ENCODE peak calls at places on chromosomes 12 and 14, in six cellular contexts. L, O, Q, A, F and I are unnamed samples. For H3K4me1, the result is how much of the 10 kb centered on the place peaks cover.

GRCh38 chr14:92507174-92507768 is 6.3 kb upstream of the RIN3 start:
- DNase-seq in L (no peak), O (no peak), Q (peak), A (no peak), F (no peak), I (peak)

GRCh38 chr12:92421701-92422100 is 276.1 kb upstream of the BTG1 start:
- DNase-seq in L (peak), O (no peak), Q (no peak), A (no peak), F (no peak), I (no peak)

GRCh38 chr12:44571031-44571550 is 305.0 kb downstream of the NELL2 start:
- DNase-seq in L (no peak), O (no peak), Q (no peak), A (no peak), F (no peak), I (no peak)

GRCh38 chr12:91852646-91853045 is 293.0 kb downstream of the BTG1 start:
- DNase-seq in L (no peak), O (no peak), Q (no peak), A (no peak), F (no peak), I (no peak)

GRCh38 chr14:92475451-92476187 is 38.0 kb upstream of the RIN3 start:
- DNase-seq in L (peak), O (peak), Q (peak), A (no peak), F (no peak), I (peak)

GRCh38 chr12:113333111-113333750 is 1.7 kb downstream of the SLC8B1 start:
- DNase-seq in L (no peak), O (no peak), Q (no peak), A (no peak), F (no peak), I (no peak)

GRCh38 chr14:26199599-26200370 is 398.0 kb downstream of the NOVA1 start:
- DNase-seq in L (peak), O (no peak), Q (no peak), A (no peak), F (no peak), I (no peak)

GRCh38 chr14:22906073-22906472 is 12.9 kb downstream of the RBM23 start:
- DNase-seq in L (no peak), O (no peak), Q (no peak), A (no peak), F (no peak), I (no peak)

DNA sequence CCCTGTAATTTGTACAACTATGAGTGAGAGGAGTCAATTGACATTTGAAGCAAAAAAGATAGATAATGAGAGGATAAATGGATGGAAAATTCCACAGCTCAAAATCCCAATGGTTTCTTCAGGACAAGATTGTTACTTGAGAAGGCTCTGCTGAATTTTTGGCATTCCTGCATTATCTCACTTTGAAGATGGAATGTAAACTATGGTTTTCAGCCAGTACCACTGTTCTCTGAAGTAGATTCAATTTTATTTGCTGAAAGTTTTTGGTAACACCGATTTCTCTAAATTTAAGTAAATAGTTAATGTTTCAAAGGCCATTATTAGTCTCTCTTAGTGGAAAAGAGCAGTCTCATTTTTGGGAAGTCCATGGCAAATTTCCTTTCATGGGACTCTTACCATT is 121.9 kb upstream of the SLC38A2 start:
- DNase-seq in L (peak), O (no peak), Q (no peak), A (no peak), F (no peak), I (no peak)
- H3K4me3 ChIP-seq in L (peak), O (no peak), Q (no peak), A (peak), F (no peak), I (no peak)

DNA sequence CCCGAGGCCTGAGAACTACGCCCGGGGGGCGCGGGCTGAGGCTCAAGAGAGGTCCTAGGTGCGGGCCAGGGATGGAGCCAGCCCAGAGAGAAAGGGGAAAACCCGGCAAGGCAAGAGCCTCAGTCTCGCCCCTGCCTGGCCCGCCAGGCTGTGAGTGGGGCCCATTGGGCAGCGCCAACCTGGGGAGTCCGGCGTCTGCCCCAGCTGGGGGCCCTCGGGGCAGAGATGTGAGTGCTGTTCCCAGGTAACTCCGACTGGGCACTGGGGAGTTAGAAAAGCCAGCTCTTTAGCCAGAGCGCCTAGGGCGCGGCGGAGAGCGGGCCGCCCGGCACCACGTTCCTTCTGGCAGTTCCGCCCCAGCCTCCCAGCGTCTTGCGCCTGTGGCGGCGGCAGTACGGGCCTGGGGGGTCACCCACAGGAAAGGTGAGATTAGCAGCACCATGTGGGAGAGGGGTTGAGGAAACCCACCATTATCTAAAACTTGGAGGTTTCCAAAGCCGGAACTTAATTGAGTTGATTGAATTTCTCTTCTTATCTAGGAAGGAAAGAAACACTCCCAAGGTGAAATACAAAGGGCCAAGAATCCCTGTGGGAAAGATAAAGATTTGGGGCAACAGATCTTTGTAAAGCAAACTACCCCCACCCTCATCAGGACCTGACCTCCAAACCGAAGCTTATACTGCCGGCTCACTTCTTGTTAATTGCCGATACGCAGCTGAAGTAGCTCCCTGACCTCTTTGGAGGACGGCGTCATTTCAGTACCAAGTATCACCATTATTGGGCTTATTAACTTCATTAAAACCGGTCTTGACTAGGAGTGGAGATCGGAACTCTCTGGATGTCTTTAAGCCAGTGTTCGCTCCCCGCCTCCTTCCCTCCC is 11.6 kb downstream of the OTX2 start:
- DNase-seq in L (no peak), O (no peak), Q (no peak), A (peak), F (no peak), I (no peak)
- H3K4me1 ChIP-seq in L (under half), O (under half), Q (under half), A (under half), F (under half), I (under half)

GRCh38 chr14:80946187-80946586 is 4.6 kb upstream of the CEP128 start:
- DNase-seq in L (peak), O (no peak), Q (no peak), A (no peak), F (no peak), I (no peak)
- H3K4me3 ChIP-seq in L (no peak), O (no peak), Q (no peak), A (no peak), F (no peak), I (no peak)

GRCh38 chr12:466039-466438 is 6.3 kb downstream of the B4GALNT3 start:
- DNase-seq in L (no peak), O (peak), Q (peak), A (peak), F (peak), I (peak)
- H3K4me1 ChIP-seq in L (under half), O (under half), Q (under half), A (under half), F (under half), I (under half)

DNA sequence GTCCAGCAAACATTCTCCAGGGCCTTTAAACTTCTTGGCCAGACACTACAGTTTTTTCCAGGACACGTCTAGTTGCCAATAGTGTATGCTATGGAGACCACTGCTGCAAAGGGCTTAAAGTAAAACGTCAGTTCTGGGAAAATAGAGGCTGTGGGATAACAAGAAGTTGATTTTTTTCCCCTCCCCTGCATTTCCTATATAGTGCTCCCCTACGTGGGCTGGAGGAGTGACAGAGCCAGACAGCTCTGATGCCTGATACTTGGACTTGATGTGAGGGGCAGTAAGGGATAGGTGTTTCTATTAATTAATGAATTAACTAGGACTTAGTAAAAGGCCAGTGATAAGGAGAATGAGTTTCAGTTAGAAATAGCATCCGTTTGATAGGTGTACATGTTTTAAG is 2.4 kb downstream of the ACVR1B start:
- DNase-seq in L (no peak), O (no peak), Q (no peak), A (peak), F (no peak), I (no peak)
- H3K4me3 ChIP-seq in L (peak), O (no peak), Q (no peak), A (peak), F (no peak), I (peak)

GRCh38 chr12:120699553-120699952 is 10.7 kb upstream of the UNC119B start:
- DNase-seq in L (no peak), O (no peak), Q (no peak), A (no peak), F (no peak), I (no peak)

GRCh38 chr12:120697344-120697743 is 10.4 kb downstream of the MLEC start:
- DNase-seq in L (no peak), O (no peak), Q (no peak), A (no peak), F (no peak), I (no peak)

GRCh38 chr12:120696599-120696998 is 9.7 kb downstream of the MLEC start:
- DNase-seq in L (no peak), O (no peak), Q (peak), A (no peak), F (no peak), I (no peak)

GRCh38 chr12:120700863-120701262 is 9.4 kb upstream of the UNC119B start:
- DNase-seq in L (no peak), O (no peak), Q (no peak), A (no peak), F (peak), I (no peak)

DNA sequence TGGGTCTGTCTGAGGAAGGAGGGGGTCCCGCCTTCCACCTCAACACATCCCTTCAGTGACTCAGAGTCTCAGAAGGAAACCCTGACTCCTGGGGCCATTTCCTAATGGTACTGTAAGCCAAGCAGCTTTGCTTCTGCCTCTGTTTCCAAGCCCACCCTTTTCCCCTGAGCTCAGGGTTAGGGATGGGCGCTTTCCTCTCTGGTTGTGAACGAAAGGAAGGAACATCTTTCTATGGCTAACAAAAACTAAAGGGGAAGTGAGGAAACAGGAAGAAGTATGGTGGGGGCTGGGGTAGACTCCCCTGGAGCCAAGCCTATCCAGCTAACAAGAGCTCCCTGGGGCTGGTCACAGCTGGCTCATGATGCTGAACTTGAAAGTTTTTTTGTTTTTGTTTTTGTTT is 11.6 kb upstream of the UNC119B start:
- DNase-seq in L (no peak), O (no peak), Q (no peak), A (no peak), F (no peak), I (no peak)
- H3K4me1 ChIP-seq in L (under half), O (under half), Q (under half), A (under half), F (under half), I (under half)

DNA sequence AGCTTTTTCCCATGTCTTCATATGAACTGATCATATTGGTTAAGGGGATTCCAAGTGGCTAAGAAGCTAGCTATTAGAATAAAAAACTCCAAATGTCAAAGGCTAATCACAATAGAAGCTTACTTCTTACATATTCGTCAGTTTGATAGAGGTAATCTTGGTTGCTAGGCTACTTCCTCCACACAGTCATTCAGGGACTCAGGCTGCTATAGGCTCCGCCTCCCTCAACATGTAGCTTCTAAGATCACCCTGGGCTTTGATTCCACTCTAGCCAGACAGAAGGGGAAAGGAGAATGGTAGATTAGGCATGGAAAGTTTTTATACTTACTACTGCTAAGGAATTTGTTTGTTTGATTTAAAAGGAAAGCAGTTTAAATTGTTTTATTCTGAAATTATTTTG is 207.9 kb downstream of the EFCAB11 start:
- DNase-seq in L (no peak), O (no peak), Q (no peak), A (no peak), F (no peak), I (no peak)
- H3K4me3 ChIP-seq in L (no peak), O (no peak), Q (no peak), A (no peak), F (no peak), I (no peak)

GRCh38 chr14:75467763-75468162 is 39.9 kb downstream of the JDP2 start:
- DNase-seq in L (no peak), O (no peak), Q (no peak), A (peak), F (no peak), I (no peak)

GRCh38 chr14:75469606-75470237 is 41.9 kb downstream of the JDP2 start:
- DNase-seq in L (peak), O (peak), Q (peak), A (no peak), F (peak), I (peak)

GRCh38 chr14:75471059-75471458 is 43.2 kb downstream of the JDP2 start:
- DNase-seq in L (no peak), O (no peak), Q (no peak), A (no peak), F (no peak), I (no peak)

GRCh38 chr14:75469164-75469563 is 41.3 kb downstream of the JDP2 start:
- DNase-seq in L (no peak), O (no peak), Q (no peak), A (peak), F (no peak), I (no peak)

GRCh38 chr14:75470238-75470797 is 42.5 kb downstream of the JDP2 start:
- DNase-seq in L (no peak), O (no peak), Q (no peak), A (no peak), F (peak), I (peak)
- H3K4me1 ChIP-seq in L (under half), O (under half), Q (under half), A (under half), F (under half), I (under half)

GRCh38 chr12:52169886-52170285 is 21.9 kb downstream of the KRT80 start:
- DNase-seq in L (no peak), O (no peak), Q (no peak), A (no peak), F (no peak), I (no peak)
- H3K4me3 ChIP-seq in L (no peak), O (no peak), Q (no peak), A (no peak), F (no peak), I (no peak)